ENCODE peak calls at places on chromosome 11, in eight cellular contexts. I is lower leg skin, V is small intestine, E is tibial nerve, Q is aorta, K is fibroblast of lung, F is retinal pigment epithelial cell, M is fibroblast of pulmonary artery. J is an unnamed sample.

GRCh38 chr11:91489989-91490388 is 734.6 kb upstream of the FAT3 start:
- DNase-seq in I (no peak), V (no peak), E (no peak), Q (no peak), K (no peak), F (no peak), M (no peak), J (no peak)

GRCh38 chr11:134333951-134334350 is 2.2 kb downstream of the GLB1L2 start:
- DNase-seq in I (peak; percentile 36), V (no peak), E (no peak), Q (no peak), K (no peak), F (no peak), M (no peak), J (no peak)

GRCh38 chr11:14193644-14194043 is 165.3 kb downstream of the RRAS2 start:
- DNase-seq in I (no peak), V (no peak), E (no peak), Q (no peak), K (no peak), F (no peak), M (no peak), J (no peak)

GRCh38 chr11:15683528-15683927 is 568.8 kb downstream of the INSC start:
- DNase-seq in I (no peak), V (no peak), E (no peak), Q (no peak), K (no peak), F (no peak), M (no peak), J (no peak)

GRCh38 chr11:79273781-79274180 is 167.0 kb downstream of the TENM4 start:
- DNase-seq in I (no peak), V (no peak), E (no peak), Q (no peak), K (no peak), F (no peak), M (no peak), J (no peak)

GRCh38 chr11:3947084-3947483 is 91.6 kb downstream of the STIM1 start:
- DNase-seq in I (no peak), V (peak; percentile 72), E (no peak), Q (no peak), K (peak; percentile 86), F (no peak), M (peak; percentile 84), J (no peak)

GRCh38 chr11:117823941-117824420 is 563 bp downstream of the FXYD2 start:
- DNase-seq in I (peak; percentile 88), V (no peak), E (no peak), Q (peak; percentile 75), K (peak; percentile 87), F (no peak), M (peak; percentile 88), J (no peak)

GRCh38 chr11:86162257-86162656 is 82.3 kb upstream of the EED start:
- DNase-seq in I (no peak), V (no peak), E (no peak), Q (peak; percentile 80), K (peak; percentile 83), F (no peak), M (peak; percentile 83), J (peak; percentile 76)

DNA sequence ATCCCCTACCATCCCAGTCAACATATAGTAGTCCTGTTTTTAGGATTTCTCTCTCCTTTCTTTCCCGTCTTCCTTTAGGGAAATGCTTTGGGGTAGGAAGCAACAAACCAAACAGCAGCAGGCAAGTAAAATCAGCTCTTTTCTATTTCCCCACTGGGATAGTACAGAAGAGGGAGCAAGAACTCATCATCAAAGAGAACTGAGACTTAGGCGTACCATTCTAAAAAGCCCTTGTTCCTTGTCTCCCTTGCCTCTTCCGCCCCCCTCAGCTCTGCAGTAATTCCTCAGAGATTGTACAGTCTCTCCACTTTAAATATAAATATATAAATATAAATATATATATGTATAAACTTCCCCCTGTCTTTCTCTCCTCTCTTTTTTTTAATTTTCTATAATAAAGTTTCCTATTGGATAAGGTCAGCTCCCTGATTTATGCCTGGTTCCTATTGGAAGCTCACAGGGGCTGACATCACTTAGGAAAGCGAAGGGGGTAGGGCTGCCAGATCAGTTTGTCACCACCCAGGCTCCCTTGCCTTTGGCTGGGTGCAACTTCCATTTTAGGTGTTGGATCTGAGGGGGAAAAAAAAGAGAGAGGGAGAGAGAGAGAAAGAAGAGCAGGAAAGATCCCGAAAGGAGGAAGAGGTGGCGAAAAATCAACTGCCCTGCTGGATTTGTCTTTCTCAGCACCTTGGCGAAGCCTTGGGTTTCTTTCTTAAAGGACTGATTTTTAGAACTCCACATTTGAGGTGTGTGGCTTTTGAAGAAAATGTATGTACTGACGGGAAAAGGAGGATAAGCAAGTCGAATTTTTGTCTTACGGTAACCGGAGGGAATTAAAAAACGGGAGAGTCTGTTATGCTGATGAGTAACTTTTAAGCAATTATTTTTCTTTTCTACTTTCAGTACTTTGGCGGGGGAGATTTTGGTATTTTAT is at the start of gene CTNND1:
- DNase-seq in I (peak; percentile 96), V (peak; percentile 97), E (peak; percentile 79), Q (peak; percentile 91), K (peak; percentile 99), F (peak; percentile 91), M (peak; percentile 99), J (peak; percentile 91)
- H3K4me3 ChIP-seq in I (peak within 1 kb of the TSS; percentile 36), V (peak within 1 kb of the TSS; percentile 53), E (peak within 1 kb of the TSS; percentile 56), Q (peak within 1 kb of the TSS; percentile 93), K (peak within 1 kb of the TSS; percentile 99), F (peak within 1 kb of the TSS; percentile 92), M (peak within 1 kb of the TSS; percentile 71), J (peak within 1 kb of the TSS; percentile 73)

GRCh38 chr11:67288198-67288451 is 978 bp upstream of the ANKRD13D start:
- DNase-seq in I (no peak), V (no peak), E (no peak), Q (no peak), K (no peak), F (no peak), M (no peak), J (no peak)

GRCh38 chr11:67289226-67289650 is at the start of gene ANKRD13D:
- DNase-seq in I (no peak), V (no peak), E (no peak), Q (no peak), K (no peak), F (no peak), M (no peak), J (no peak)

GRCh38 chr11:67286621-67287333 is 2.3 kb upstream of the ANKRD13D start:
- DNase-seq in I (no peak), V (no peak), E (no peak), Q (peak; percentile 78), K (no peak), F (no peak), M (no peak), J (no peak)

GRCh38 chr11:67288452-67289225 is 464 bp upstream of the ANKRD13D start:
- DNase-seq in I (peak; percentile 98), V (peak; percentile 81), E (peak; percentile 79), Q (peak; percentile 96), K (peak; percentile 89), F (no peak), M (peak; percentile 96), J (peak; percentile 76)

GRCh38 chr11:67287355-67288197 is 1.5 kb upstream of the ANKRD13D start:
- DNase-seq in I (no peak), V (peak; percentile 29), E (no peak), Q (peak; percentile 43), K (no peak), F (no peak), M (no peak), J (no peak)
- H3K4me3 ChIP-seq in I (no peak overlapping the region), V (no peak overlapping the region), E (peak overlapping the region; percentile 87), Q (no peak overlapping the region), K (peak overlapping the region; percentile 24), F (no peak overlapping the region), M (peak overlapping the region; percentile 75), J (peak overlapping the region; percentile 76)

DNA sequence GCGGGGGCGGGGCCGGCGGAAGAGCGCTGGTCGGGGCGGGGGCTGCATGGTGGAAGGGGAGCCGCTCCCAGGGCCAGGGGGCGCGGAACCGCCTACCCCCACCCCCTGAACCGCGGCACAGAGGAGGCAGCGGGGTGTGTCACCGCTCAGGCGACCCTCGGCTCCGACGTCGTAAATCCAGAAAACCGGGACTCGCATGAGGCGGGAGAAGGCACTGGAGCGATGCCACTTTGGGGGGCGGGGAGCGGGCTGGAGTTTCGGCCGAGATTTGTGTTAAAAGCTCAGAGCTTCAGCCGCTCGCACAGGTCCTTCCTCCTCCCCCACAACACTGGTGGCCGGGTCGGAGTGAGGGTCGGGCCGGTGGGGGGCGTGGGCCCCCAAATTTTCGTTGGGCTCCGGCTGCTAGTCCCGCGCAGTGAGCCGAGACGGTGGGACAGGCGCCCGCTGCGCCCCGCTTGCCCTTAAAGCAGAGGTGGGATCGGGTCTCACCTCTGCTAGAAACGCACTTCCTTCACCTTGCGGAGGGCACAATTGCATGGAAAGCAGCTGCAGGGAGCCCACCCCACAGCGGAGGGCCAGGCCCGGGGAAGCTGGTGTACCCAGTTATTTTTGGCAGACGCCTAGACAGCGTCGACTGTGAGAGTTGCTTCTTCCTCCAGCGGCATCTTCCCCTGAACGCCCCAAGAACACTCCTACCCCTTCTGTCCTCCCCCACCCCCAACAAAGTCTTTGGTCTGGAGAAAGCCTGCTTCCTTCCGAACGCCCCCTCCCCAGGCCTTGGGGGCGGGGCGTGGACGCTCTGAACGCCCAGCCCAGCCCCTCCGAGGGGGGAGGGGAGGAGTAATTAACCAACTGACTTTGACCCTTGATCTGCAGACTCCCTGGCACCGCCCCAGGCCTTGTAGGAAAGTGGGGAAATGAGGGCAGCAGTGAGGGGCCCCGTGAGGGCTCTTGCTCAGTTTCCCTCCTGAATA is 1.1 kb downstream of the OVOL1 start:
- DNase-seq in I (peak; percentile 88), V (peak; percentile 94), E (no peak), Q (no peak), K (no peak), F (no peak), M (no peak), J (no peak)
- H3K4me3 ChIP-seq in I (no peak overlapping the region), V (peak overlapping the region; percentile 61), E (no peak overlapping the region), Q (no peak overlapping the region), K (no peak overlapping the region), F (no peak overlapping the region), M (no peak overlapping the region), J (no peak overlapping the region)

GRCh38 chr11:67407700-67408163 is 3.8 kb downstream of the TBC1D10C start:
- DNase-seq in I (no peak), V (no peak), E (no peak), Q (no peak), K (no peak), F (no peak), M (no peak), J (no peak)

GRCh38 chr11:67406969-67407699 is 3.3 kb downstream of the TBC1D10C start:
- DNase-seq in I (no peak), V (no peak), E (no peak), Q (no peak), K (no peak), F (no peak), M (no peak), J (no peak)

GRCh38 chr11:67409261-67409666 is 5.4 kb downstream of the TBC1D10C start:
- DNase-seq in I (no peak), V (peak; percentile 61), E (no peak), Q (no peak), K (no peak), F (no peak), M (no peak), J (no peak)

GRCh38 chr11:67409781-67410368 is 5.6 kb upstream of the CARNS1 start:
- DNase-seq in I (no peak), V (peak; percentile 63), E (no peak), Q (no peak), K (no peak), F (no peak), M (no peak), J (no peak)

DNA sequence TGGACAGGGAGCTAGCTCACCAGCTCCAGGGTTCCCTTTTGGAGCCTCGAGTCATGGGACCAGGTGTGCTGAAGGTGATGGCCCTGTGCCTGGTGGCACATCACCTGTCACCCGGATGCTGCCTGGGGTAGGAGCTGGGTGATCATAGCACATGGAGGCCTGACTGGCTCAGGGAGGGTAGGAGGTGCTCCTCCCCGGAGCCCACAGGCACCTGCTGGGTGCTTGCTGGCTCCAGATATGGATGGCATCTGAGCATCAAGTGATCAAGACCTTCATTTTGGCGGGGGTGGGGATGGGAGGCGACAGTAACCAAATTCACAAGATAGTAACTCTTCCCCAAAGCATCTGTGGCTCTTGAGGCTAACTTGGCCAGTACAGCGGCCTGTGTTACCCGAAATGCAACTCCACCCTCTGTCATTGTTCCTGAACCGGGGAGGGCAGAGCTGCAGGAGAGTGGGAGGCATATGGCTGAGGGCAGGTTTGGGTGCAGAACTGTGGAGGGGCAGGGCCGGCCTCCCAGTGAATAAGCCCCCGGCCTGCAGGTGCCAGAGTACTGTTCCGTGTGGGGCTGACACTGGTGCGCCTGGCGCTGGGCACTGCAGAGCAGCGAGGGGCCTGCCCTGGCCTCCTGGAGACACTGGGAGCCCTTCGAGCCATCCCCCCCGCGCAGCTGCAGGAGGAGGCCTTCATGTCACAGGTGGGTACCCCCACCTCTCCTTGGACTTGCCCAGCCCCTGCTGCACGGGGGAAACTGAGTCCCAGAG is 4.7 kb downstream of the TBC1D10C start:
- DNase-seq in I (no peak), V (no peak), E (no peak), Q (no peak), K (no peak), F (no peak), M (no peak), J (no peak)
- H3K4me3 ChIP-seq in I (no peak overlapping the region), V (no peak overlapping the region), E (no peak overlapping the region), Q (no peak overlapping the region), K (no peak overlapping the region), F (no peak overlapping the region), M (no peak overlapping the region), J (no peak overlapping the region)